ENCODE peak calls at places on chromosome 7, in nine cellular contexts. R is coronary artery, Q is adrenal gland, N is IMR-90, G is neural progenitor cell, F is A549, Z is astrocyte, D is dorsolateral prefrontal cortex, X is PC-3. I is an unnamed sample.

GRCh38 chr7:95859434-95859833 is 87.1 kb downstream of the DYNC1I1 start:
- DNase-seq in F (no peak), X (peak), Z (peak), R (no peak), G (peak), D (no peak), Q (no peak), N (peak), I (no peak)

GRCh38 chr7:95324396-95324795 is at the start of gene PON1:
- DNase-seq in Q (no peak), X (no peak), Z (no peak), D (no peak), G (peak), N (no peak), F (no peak), R (no peak), I (no peak)

GRCh38 chr7:108078156-108078781 is 51.9 kb downstream of the LAMB4 start:
- DNase-seq in Q (no peak), G (no peak), Z (peak), X (no peak), F (no peak), N (peak), D (no peak), R (no peak), I (no peak)

GRCh38 chr7:70289067-70289466 is 690.8 kb downstream of the AUTS2 start:
- DNase-seq in G (no peak), N (no peak), F (no peak), X (no peak), R (no peak), Z (peak), D (no peak), Q (no peak), I (no peak)

GRCh38 chr7:7861211-7861633 is 107.4 kb upstream of the GLCCI1 start:
- DNase-seq in F (peak), D (no peak), Q (no peak), N (peak), Z (peak), G (no peak), R (no peak), X (peak), I (no peak)

GRCh38 chr7:47470567-47471357 is 111.1 kb downstream of the TNS3 start:
- DNase-seq in Z (no peak), F (peak), G (peak), N (no peak), R (no peak), X (no peak), Q (no peak), D (no peak), I (no peak)

GRCh38 chr7:140146574-140146973 is 30.2 kb downstream of the KDM7A start:
- DNase-seq in F (no peak), G (no peak), Q (no peak), Z (peak), X (no peak), N (no peak), R (no peak), D (no peak), I (no peak)

GRCh38 chr7:152144557-152145245 is 119.2 kb downstream of the GALNT11 start:
- DNase-seq in Z (no peak), Q (no peak), N (no peak), F (no peak), D (no peak), X (no peak), R (no peak), G (no peak), I (no peak)

GRCh38 chr7:123958186-123958703 is 33.2 kb downstream of the SPAM1 start:
- DNase-seq in R (no peak), N (no peak), Z (no peak), F (no peak), X (peak), D (no peak), G (no peak), Q (no peak), I (no peak)

GRCh38 chr7:7568553-7568952 is 1.9 kb downstream of the MIOS start:
- DNase-seq in Q (no peak), N (no peak), R (no peak), Z (no peak), X (no peak), F (no peak), D (no peak), G (no peak), I (no peak)

GRCh38 chr7:75963383-75963995 is 30.9 kb downstream of the TMEM120A start:
- DNase-seq in R (no peak), F (no peak), D (no peak), Z (no peak), G (no peak), X (no peak), N (no peak), Q (no peak), I (no peak)

GRCh38 chr7:24725554-24726260 is 31.6 kb downstream of the GSDME start:
- DNase-seq in Q (no peak), G (no peak), N (no peak), D (no peak), Z (no peak), X (no peak), F (no peak), R (peak), I (peak)

GRCh38 chr7:36758879-36759278 is 34.6 kb upstream of the AOAH start:
- DNase-seq in F (no peak), R (no peak), G (no peak), Q (no peak), N (no peak), D (no peak), X (no peak), Z (no peak), I (no peak)

GRCh38 chr7:66970310-66970709 is 25.1 kb downstream of the SBDS start:
- DNase-seq in Z (no peak), R (no peak), F (no peak), X (no peak), D (no peak), N (no peak), Q (no peak), G (peak), I (no peak)

GRCh38 chr7:143015926-143016490 is 10.9 kb downstream of the OR9A2 start:
- DNase-seq in D (no peak), Z (peak), Q (no peak), F (no peak), X (no peak), R (no peak), N (no peak), G (no peak), I (no peak)

GRCh38 chr7:111560773-111561658 is 1.3 kb downstream of the IMMP2L start:
- DNase-seq in Z (peak), D (no peak), Q (no peak), R (no peak), N (peak), F (no peak), G (peak), X (peak), I (no peak)

GRCh38 chr7:55019691-55020480 is 1.1 kb downstream of the EGFR start:
- DNase-seq in X (peak), Q (peak), D (no peak), F (peak), R (peak), G (peak), N (no peak), Z (no peak), I (peak)

GRCh38 chr7:105493928-105494325 is 28.1 kb downstream of the PUS7 start:
- DNase-seq in F (no peak), R (no peak), Z (peak), G (no peak), N (peak), D (peak), Q (no peak), X (no peak), I (no peak)

GRCh38 chr7:31263363-31263762 is 77.2 kb downstream of the NEUROD6 start:
- DNase-seq in N (no peak), F (no peak), R (no peak), Z (no peak), D (no peak), Q (no peak), G (no peak), X (no peak), I (no peak)

GRCh38 chr7:27205325-27206280 is 5.7 kb upstream of the HOXA13 start:
- DNase-seq in G (peak), N (no peak), Z (no peak), Q (no peak), X (peak), F (no peak), D (no peak), R (no peak), I (peak)

GRCh38 chr7:17105701-17106100 is 192.8 kb upstream of the AHR start:
- DNase-seq in G (no peak), N (peak), X (no peak), Z (peak), D (no peak), F (no peak), Q (no peak), R (no peak), I (no peak)

GRCh38 chr7:43456200-43456599 is 126.7 kb upstream of the STK17A start:
- DNase-seq in D (no peak), R (no peak), G (peak), F (no peak), N (no peak), X (no peak), Q (no peak), Z (no peak), I (no peak)

GRCh38 chr7:7969306-7970112 is 913 bp downstream of the GLCCI1 start:
- DNase-seq in D (peak), F (peak), Z (peak), X (peak), R (peak), Q (peak), G (peak), N (peak), I (peak)

GRCh38 chr7:112898432-112899290 is 108.5 kb upstream of the TMEM168 start:
- DNase-seq in G (peak), R (no peak), N (peak), Q (peak), F (peak), Z (peak), X (peak), D (no peak), I (no peak)

GRCh38 chr7:140601566-140602174 is 38.9 kb downstream of the DENND2A start:
- DNase-seq in N (no peak), Z (no peak), X (no peak), R (no peak), D (no peak), G (no peak), F (no peak), Q (no peak), I (no peak)

GRCh38 chr7:32658034-32658944 is 163.0 kb downstream of the AVL9 start:
- DNase-seq in G (no peak), Q (no peak), R (no peak), X (peak), Z (peak), D (no peak), N (peak), F (peak), I (no peak)

GRCh38 chr7:132145466-132145865 is 430.8 kb downstream of the PLXNA4 start:
- DNase-seq in G (peak), Z (peak), R (no peak), X (peak), Q (no peak), N (peak), F (peak), D (no peak), I (peak)

GRCh38 chr7:151120896-151121295 is 34.6 kb downstream of the AGAP3 start:
- DNase-seq in Z (no peak), Q (no peak), G (no peak), R (no peak), D (no peak), X (no peak), N (no peak), F (no peak), I (no peak)

GRCh38 chr7:44515595-44516268 is 25.3 kb upstream of the NUDCD3 start:
- DNase-seq in D (no peak), R (no peak), F (no peak), X (no peak), Q (no peak), G (no peak), N (no peak), Z (no peak), I (no peak)

GRCh38 chr7:108413782-108414492 is 42.3 kb downstream of the NRCAM start:
- DNase-seq in G (peak), D (no peak), Z (peak), F (peak), Q (no peak), N (peak), X (no peak), R (no peak), I (no peak)

GRCh38 chr7:16528520-16528919 is 1.9 kb downstream of the LRRC72 start:
- DNase-seq in G (no peak), X (no peak), Z (no peak), Q (no peak), N (peak), F (no peak), R (no peak), D (no peak), I (no peak)

GRCh38 chr7:158923928-158924511 is 67.7 kb downstream of the DYNC2I1 start:
- DNase-seq in R (no peak), N (no peak), X (no peak), G (no peak), F (no peak), D (no peak), Q (no peak), Z (no peak), I (no peak)

GRCh38 chr7:115558186-115558585 is 472.4 kb downstream of the TFEC start:
- DNase-seq in D (no peak), Z (peak), F (no peak), G (no peak), R (no peak), Q (no peak), N (peak), X (peak), I (no peak)

GRCh38 chr7:24786941-24787340 is 29.7 kb upstream of the GSDME start:
- DNase-seq in X (peak), Z (peak), Q (no peak), N (peak), F (peak), D (no peak), G (no peak), R (no peak), I (no peak)

GRCh38 chr7:151690597-151690996 is 170.9 kb upstream of the RHEB start:
- DNase-seq in Q (no peak), R (no peak), N (peak), F (no peak), X (peak), D (no peak), G (no peak), Z (peak), I (no peak)

GRCh38 chr7:116598278-116598677 is 73.4 kb downstream of the CAV1 start:
- DNase-seq in N (no peak), X (peak), F (no peak), G (peak), D (no peak), Z (no peak), R (no peak), Q (no peak), I (no peak)

GRCh38 chr7:39615350-39615975 is 7.9 kb upstream of the RALA start:
- DNase-seq in F (no peak), R (no peak), G (no peak), X (no peak), N (no peak), Z (no peak), Q (no peak), D (no peak), I (no peak)
- H3K27ac ChIP-seq in F (no peak), R (no peak), G (no peak), X (no peak), N (no peak), Z (peak), Q (no peak), D (no peak), I (no peak)

GRCh38 chr7:120857558-120858298 is at the start of gene TSPAN12:
- DNase-seq in Q (peak), G (peak), Z (peak), F (peak), D (peak), X (peak), N (peak), R (peak), I (peak)

GRCh38 chr7:120858299-120858636 is 324 bp upstream of the TSPAN12 start:
- DNase-seq in Z (no peak), N (no peak), G (no peak), R (no peak), D (no peak), Q (no peak), F (no peak), X (peak), I (no peak)

GRCh38 chr7:120860151-120860550 is 2.2 kb upstream of the TSPAN12 start:
- DNase-seq in N (no peak), X (no peak), D (no peak), Q (no peak), G (no peak), F (no peak), Z (no peak), R (no peak), I (no peak)

GRCh38 chr7:120856198-120856597 is 1.7 kb downstream of the TSPAN12 start:
- DNase-seq in X (no peak), D (no peak), Z (no peak), G (no peak), F (no peak), N (no peak), Q (no peak), R (no peak), I (no peak)

DNA sequence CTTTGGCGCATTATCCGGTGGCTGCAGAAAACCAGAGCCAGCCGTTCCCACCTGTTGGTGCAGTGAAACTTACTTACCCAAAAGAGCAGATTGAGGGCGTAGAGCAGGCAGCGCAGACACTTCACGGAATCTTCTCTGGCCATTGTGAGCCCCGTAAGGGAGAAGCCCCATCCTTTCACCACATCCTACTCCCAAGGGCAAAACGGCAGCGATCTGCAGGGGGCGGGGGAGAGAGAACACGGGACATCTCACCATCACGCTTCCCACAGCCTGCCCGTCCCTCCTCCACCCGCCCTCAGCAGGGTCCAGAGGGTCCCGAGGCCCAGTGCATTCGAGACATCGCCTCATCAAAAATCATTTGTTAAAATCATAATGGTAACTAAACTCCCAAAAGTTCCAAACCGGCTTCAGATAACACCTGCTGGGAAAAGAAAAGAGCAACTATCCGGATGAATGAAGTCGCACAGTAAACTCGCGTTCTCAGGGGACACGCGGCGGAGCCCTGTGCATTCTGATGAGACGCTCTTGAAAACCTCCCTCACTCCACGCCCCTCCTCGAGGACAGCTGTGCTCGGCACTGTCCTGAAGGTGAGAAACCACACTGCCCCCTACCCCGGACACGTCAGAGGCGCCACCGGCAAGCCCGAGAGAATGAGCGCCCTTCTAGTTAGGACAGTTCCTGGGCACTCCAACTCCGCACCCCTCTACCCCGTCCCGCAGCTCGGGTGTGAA is 1.2 kb downstream of the TSPAN12 start:
- DNase-seq in X (peak), Z (peak), D (peak), F (peak), Q (peak), R (peak), N (peak), G (peak), I (peak)
- TF ChIP-seq CTCF in X (no peak), Z (no peak), D (no peak), F (no peak), Q (no peak), R (no peak), N (no peak), G (no peak), I (no peak)

DNA sequence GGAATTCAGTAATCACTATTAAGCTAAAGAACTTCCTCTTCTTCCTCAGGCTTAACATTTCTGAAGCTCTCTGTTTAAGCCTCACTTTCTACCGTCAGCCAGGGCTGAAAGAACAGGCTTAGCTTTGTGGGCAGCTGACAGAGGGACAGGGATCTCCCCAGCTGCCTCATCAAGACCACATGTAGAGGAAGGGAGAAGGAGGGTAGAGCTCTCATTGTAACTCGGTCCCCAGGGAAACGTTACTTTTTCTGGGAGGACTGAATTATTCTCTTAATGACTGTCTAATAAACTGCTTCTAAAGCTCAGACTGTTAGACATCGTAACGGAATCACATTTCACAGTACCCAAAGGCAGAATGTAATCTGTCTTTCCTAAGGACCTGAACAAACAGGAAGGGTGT is 144.4 kb downstream of the CTTNBP2 start:
- DNase-seq in N (no peak), Q (no peak), G (peak), F (no peak), R (no peak), D (no peak), X (no peak), Z (no peak), I (no peak)
- H3K27ac ChIP-seq in N (no peak), Q (no peak), G (peak), F (no peak), R (no peak), D (peak), X (no peak), Z (no peak), I (no peak)

DNA sequence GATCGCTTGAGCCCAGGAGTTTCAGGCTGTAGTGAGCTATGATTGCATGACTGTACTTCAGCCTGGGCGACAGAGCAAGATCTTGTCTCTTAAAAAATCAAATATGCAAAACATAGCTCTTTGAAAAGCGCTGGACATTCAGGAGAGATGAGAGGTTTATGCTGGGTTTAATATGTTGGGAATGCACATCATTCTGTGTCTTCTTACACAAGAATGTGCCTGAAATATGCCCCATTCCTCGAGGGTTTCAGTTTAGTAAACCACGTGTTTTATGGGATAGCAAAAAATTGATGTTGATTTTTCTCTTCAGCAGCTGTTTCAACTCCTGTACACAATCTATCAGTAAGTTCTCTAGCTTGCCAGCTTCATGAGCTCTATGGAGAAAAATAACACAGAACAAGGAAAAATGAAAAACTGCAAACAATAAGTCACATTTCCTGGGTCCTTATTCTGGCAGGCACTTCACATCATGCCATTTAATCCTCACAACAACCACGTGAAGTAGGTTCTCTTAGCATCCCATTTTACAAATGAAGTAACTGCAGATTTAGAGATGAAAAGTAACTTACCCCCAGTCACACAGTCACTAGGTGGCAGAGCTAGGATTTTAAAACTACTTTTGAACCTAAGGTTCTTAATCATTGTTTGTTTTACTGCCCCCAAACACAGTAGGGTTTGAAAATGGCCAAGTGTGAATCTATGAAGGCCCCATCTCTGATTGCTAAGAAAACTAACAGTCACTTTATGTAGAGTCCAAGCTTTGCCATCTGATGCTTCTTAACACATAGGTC is 423.6 kb downstream of the PHTF2 start:
- DNase-seq in F (no peak), Z (peak), D (no peak), Q (no peak), R (no peak), N (peak), G (no peak), X (no peak), I (no peak)
- TF ChIP-seq CTCF in F (no peak), Z (no peak), D (no peak), Q (no peak), R (no peak), N (no peak), G (peak), X (no peak), I (no peak)

GRCh38 chr7:130932088-130932487 is 198.1 kb upstream of the KLF14 start:
- DNase-seq in F (no peak), Z (no peak), X (no peak), Q (no peak), N (no peak), R (no peak), G (no peak), D (no peak), I (no peak)
- H3K27ac ChIP-seq in F (peak), Z (no peak), X (no peak), Q (no peak), N (no peak), R (no peak), G (no peak), D (peak), I (no peak)